ENCODE peak calls at places on chromosomes 1 and 21, in nine cellular contexts. T is thoracic aorta; P is transverse colon; E is PC-3; I is GF-D8; M is hepatocyte; Q is activated CD4-positive, alpha-beta T cell treated with anti-CD3 and anti-CD28 coated beads for 1 hour; B is non-pigmented ciliary epithelial cell; N is stimulated activated CD4-positive, alpha-beta T cell treated with anti-CD3 and anti-CD28 coated beads, Interleukin-1b, Interleukin-23, amount 100 ng/mL, for 48 hours. H is an unnamed sample.

GRCh38 chr1:158117854-158118691 is 62.6 kb upstream of the CD1D start:
- DNase-seq in T (no peak), P (peak; percentile 49), E (peak; percentile 32), I (no peak), M (peak; percentile 80), Q (peak; percentile 24), B (peak; percentile 11), N (peak; percentile 38), H (no peak)

GRCh38 chr1:165851034-165851658 is 23.7 kb downstream of the UCK2 start:
- DNase-seq in T (no peak), P (no peak), E (peak; percentile 81), I (peak; percentile 76), M (no peak), Q (no peak), B (no peak), N (no peak), H (no peak)

GRCh38 chr21:31531967-31532366 is 127.5 kb upstream of the SOD1 start:
- DNase-seq in T (no peak), P (no peak), E (no peak), I (no peak), M (no peak), Q (no peak), B (no peak), N (no peak), H (no peak)

GRCh38 chr1:40711465-40712404 is 20.2 kb downstream of the NFYC start:
- DNase-seq in T (no peak), P (peak; percentile 22), E (peak; percentile 87), I (no peak), M (peak; percentile 35), Q (no peak), B (peak; percentile 49), N (no peak), H (no peak)

GRCh38 chr21:42248241-42248640 is 29.3 kb downstream of the ABCG1 start:
- DNase-seq in T (no peak), P (no peak), E (no peak), I (no peak), M (no peak), Q (no peak), B (no peak), N (no peak), H (no peak)

GRCh38 chr1:115547661-115548060 is 94.1 kb upstream of the VANGL1 start:
- DNase-seq in T (no peak), P (no peak), E (no peak), I (no peak), M (no peak), Q (no peak), B (no peak), N (no peak), H (no peak)

GRCh38 chr21:34220556-34221195 is 143.1 kb upstream of the KCNE2 start:
- DNase-seq in T (no peak), P (no peak), E (no peak), I (no peak), M (no peak), Q (no peak), B (no peak), N (no peak), H (no peak)

GRCh38 chr21:42570841-42571387 is 57.3 kb downstream of the SLC37A1 start:
- DNase-seq in T (no peak), P (peak; percentile 8), E (peak; percentile 19), I (no peak), M (no peak), Q (no peak), B (no peak), N (no peak), H (no peak)

GRCh38 chr1:218971166-218971565 is 202.5 kb upstream of the LYPLAL1 start:
- DNase-seq in T (no peak), P (no peak), E (no peak), I (no peak), M (peak; percentile 33), Q (no peak), B (no peak), N (no peak), H (no peak)

GRCh38 chr1:151475175-151475574 is 15.9 kb upstream of the POGZ start:
- DNase-seq in T (no peak), P (no peak), E (no peak), I (no peak), M (no peak), Q (no peak), B (no peak), N (peak; percentile 62), H (peak; percentile 44)

GRCh38 chr1:64861611-64862010 is 104.7 kb downstream of the JAK1 start:
- DNase-seq in T (no peak), P (peak; percentile 29), E (peak; percentile 15), I (no peak), M (peak; percentile 63), Q (no peak), B (no peak), N (no peak), H (no peak)

GRCh38 chr1:242454262-242455051 is 70.0 kb downstream of the PLD5 start:
- DNase-seq in T (no peak), P (no peak), E (peak; percentile 72), I (no peak), M (peak; percentile 59), Q (no peak), B (peak; percentile 3), N (no peak), H (peak; percentile 15)

GRCh38 chr1:235639586-235640205 is 9.9 kb downstream of the GNG4 start:
- DNase-seq in T (no peak), P (peak; percentile 1), E (no peak), I (no peak), M (no peak), Q (no peak), B (no peak), N (no peak), H (no peak)

GRCh38 chr1:84782311-84782771 is 92.1 kb upstream of the SSX2IP start:
- DNase-seq in T (no peak), P (peak; percentile 68), E (peak; percentile 40), I (no peak), M (peak; percentile 77), Q (peak; percentile 66), B (no peak), N (peak; percentile 76), H (peak; percentile 46)

GRCh38 chr1:208071425-208072031 is 160.6 kb upstream of the CD34 start:
- DNase-seq in T (no peak), P (no peak), E (no peak), I (no peak), M (no peak), Q (no peak), B (no peak), N (no peak), H (no peak)

H was measured in GM19239.